ENCODE peak calls at places on chromosome 12, in five cellular contexts. E, X, U, F and V are unnamed samples.

GRCh38 chr12:33245459-33245858 is 194.2 kb downstream of the SYT10 start:
- DNase-seq in E (no peak), X (no peak), U (no peak), F (no peak), V (no peak)

GRCh38 chr12:75874456-75874855 is 157.1 kb downstream of the PHLDA1 start:
- DNase-seq in E (no peak), X (no peak), U (no peak), F (no peak), V (no peak)

GRCh38 chr12:52168019-52168717 is 23.6 kb downstream of the KRT80 start:
- DNase-seq in E (peak; percentile 54), X (no peak), U (no peak), F (no peak), V (no peak)

GRCh38 chr12:3685813-3686212 is 67.1 kb downstream of the CRACR2A start:
- DNase-seq in E (no peak), X (no peak), U (no peak), F (no peak), V (peak; percentile 50)

GRCh38 chr12:18998343-18999270 is 130.9 kb upstream of the PLEKHA5 start:
- DNase-seq in E (peak; percentile 91), X (no peak), U (no peak), F (no peak), V (no peak)

GRCh38 chr12:111584959-111585358 is 14.2 kb downstream of the ATXN2 start:
- DNase-seq in E (no peak), X (no peak), U (no peak), F (no peak), V (no peak)

GRCh38 chr12:77494306-77494705 is 336.4 kb upstream of the NAV3 start:
- DNase-seq in E (no peak), X (no peak), U (no peak), F (no peak), V (no peak)

GRCh38 chr12:52698634-52699340 is 4.5 kb downstream of the KRT77 start:
- DNase-seq in E (peak; percentile 77), X (no peak), U (no peak), F (no peak), V (no peak)

GRCh38 chr12:132710062-132710421 is 600 bp upstream of the PGAM5 start:
- DNase-seq in E (no peak), X (no peak), U (peak; percentile 50), F (peak; percentile 60), V (no peak)

GRCh38 chr12:24945039-24945438 is 3.9 kb downstream of the BCAT1 start:
- DNase-seq in E (no peak), X (no peak), U (no peak), F (no peak), V (no peak)

GRCh38 chr12:16088421-16088820 is 177.3 kb downstream of the DERA start:
- DNase-seq in E (no peak), X (no peak), U (no peak), F (no peak), V (no peak)

DNA sequence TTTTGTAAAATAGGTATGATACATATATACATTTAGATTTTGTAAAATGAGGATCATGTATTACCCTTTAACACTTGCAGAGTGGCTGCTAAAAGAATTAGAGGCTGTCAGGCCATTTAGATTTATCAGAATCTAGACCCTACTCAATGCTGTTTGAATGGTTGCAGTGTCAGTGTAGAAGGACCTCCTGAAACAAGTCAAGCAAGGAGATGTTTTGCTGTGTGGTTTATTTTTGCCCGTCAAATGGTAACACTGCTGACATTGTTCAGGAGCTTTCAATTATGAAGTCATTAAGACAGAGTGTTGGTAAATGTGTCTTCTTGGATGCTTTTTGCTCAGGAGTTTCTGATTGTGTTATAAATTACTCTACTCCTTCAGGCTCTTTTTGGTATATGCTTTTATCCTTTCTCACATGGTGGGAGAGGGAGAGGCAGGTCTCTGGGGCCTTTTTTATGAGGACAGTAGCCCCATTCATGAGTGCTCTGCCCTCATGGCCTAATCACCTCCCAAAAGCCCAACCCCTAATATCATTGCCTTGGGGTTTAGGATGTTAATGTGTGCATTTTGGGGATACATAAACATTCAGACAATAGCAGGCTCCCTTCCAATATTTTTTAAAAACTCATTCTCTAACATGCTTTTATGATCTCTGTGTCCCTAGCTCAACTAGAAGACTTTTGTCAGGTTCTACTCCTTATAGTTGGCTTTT is 16.5 kb downstream of the EID3 start:
- DNase-seq in E (no peak), X (no peak), U (no peak), F (no peak), V (no peak)
- H3K36me3 ChIP-seq in E (peaks cover 48% of the 10 kb centered on the region), X (peaks cover 72% of the 10 kb centered on the region), U (peaks cover 28% of the 10 kb centered on the region), F (peaks cover 55% of the 10 kb centered on the region), V (peaks cover 79% of the 10 kb centered on the region)

DNA sequence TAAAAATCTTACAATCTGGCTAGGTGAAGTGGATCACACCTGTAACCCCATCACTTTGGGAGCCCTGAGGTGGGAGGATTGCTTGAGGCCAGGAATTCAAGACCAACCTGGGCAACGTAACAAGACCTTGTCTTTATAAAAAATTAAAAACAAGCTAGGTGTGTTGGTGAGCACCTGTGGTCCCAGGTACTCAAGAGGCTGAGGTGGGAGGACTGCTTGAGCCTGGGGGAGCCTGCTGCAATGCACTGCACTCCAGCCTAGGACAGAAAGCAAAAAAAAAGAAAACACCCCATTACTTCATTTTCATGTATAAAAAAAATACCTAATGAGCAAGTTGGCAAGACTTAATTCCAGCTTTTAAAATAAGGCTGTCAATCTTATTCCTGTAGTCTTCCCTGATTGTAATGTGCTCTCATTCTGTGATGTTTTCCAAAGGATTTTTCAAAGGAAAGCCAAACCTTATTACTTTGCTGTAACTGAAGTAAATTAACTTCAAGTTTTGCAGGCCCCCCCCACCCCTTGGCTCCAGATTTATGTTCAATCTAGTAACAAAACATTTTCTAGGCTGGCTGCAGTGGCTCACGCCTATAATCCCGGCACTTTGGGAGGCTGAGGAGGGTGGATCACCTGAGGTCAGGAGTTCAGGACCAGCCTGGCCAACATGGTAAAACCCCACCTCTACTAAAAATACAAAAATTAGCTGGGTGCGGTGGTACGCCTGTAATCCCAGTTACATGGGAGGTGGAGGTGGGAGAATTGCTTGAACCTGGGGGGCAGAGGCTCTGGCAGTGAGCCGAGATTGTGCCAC is 3.3 kb upstream of the ZCCHC8 start:
- DNase-seq in E (no peak), X (no peak), U (no peak), F (no peak), V (no peak)
- H3K27ac ChIP-seq in E (no peak overlapping the region), X (no peak overlapping the region), U (no peak overlapping the region), F (no peak overlapping the region), V (no peak overlapping the region)

GRCh38 chr12:119877639-119877948 is 474 bp upstream of the CIT start:
- DNase-seq in E (no peak), X (no peak), U (no peak), F (no peak), V (no peak)
- TF ChIP-seq CTCF in E (no peak), X (no peak), U (no peak), F (no peak), V (no peak)

GRCh38 chr12:27965411-27965810 is 7.1 kb downstream of the PTHLH start:
- DNase-seq in E (no peak), X (no peak), U (no peak), F (no peak), V (no peak)
- H3K36me3 ChIP-seq in E (no peaks in the 10 kb centered on the region), X (no peaks in the 10 kb centered on the region), U (no peaks in the 10 kb centered on the region), F (no peaks in the 10 kb centered on the region), V (no peaks in the 10 kb centered on the region)

DNA sequence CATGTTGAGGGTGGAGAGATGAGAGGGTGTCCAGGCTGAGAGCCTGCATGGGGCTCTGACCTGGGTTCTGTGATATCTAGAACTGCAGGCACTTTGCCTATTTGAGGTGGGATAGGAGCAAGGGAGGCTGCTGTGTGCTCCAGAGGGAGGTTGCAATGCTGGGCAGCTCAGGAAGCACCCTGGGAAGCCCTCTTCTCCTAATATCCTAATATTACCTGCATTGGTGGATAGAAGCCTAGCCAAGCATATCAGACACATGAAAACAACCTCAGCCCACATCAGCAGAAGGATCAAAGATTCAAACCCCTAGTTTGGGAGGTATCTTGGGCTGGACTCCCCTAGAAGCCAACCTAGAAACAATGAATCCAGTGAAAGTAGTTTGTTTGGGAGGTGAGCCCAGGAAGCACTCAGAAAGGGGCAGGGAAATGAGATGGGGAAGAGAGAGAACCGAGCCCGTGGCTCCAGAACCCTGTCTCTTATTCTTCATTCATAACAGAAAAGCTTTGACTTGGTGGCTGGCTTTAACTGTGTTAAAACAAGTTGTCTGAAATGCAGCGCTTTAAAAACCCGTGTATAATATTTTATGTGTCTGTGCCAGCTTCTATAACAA is 35.7 kb upstream of the RBM19 start:
- DNase-seq in E (no peak), X (no peak), U (no peak), F (no peak), V (no peak)
- H3K27ac ChIP-seq in E (no peak overlapping the region), X (no peak overlapping the region), U (no peak overlapping the region), F (no peak overlapping the region), V (no peak overlapping the region)

DNA sequence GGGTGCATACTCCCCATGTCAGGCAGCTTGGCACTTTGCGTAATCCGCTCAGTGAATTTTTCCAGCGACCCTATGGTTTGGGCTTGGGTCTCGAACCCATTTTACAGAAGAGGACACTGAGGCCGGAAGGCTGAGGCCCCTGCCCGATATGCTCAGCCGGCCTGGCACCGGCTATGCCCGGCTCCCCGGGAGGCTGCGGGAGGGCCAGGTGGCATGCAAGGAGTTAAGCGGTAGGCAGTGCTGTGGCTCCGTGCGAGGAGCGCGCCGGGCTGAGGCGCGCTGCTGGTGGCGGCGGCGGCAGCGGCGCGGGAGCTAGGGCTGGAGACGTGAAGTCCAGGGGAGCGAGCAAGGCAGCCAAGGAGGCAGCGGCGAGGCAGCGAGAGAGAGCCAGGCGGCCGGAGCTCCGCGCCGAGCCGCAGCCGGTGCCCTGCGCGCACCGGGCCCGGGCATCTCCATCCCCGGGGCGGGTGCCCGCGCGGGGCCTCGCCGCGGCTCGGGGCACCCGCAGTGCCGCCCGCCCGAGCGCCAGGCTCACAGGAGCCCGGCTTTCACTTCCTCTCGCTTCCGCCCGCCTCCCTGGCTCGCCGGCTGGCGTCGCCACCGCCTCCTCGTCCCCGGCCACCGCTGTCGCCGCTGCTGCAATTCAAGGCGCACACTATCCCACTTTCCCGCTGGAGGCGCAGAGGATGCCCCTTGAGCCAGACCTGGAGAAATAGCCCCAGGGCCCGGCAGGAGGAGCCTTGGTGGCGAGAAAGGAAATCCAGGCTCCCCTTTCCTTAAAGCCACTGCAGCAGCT is at the start of gene WSCD2:
- DNase-seq in E (peak; percentile 84), X (no peak), U (no peak), F (peak; percentile 96), V (peak; percentile 87)
- TF ChIP-seq CTCF in E (peak; percentile 4), X (peak; percentile 35), U (no peak), F (peak; percentile 71), V (peak; percentile 60)